ENCODE peak calls at places on chromosomes 16 and 17, in five cellular contexts. V is fibroblast of lung, A is HFF-Myc, D is cardiac muscle cell, Z is SJCRH30. P is an unnamed sample.

GRCh38 chr17:47188266-47188665 is 829 bp downstream of the CDC27 start:
- DNase-seq in A (no peak), V (peak; percentile 67), Z (no peak), D (peak; percentile 57), P (peak; percentile 66)

GRCh38 chr17:73194514-73195222 is 1.8 kb downstream of the COG1 start:
- DNase-seq in D (no peak), V (peak; percentile 57), A (no peak), Z (no peak), P (peak; percentile 63)

GRCh38 chr17:64992325-64992802 is 64.2 kb downstream of the GNA13 start:
- DNase-seq in D (no peak), Z (no peak), V (no peak), A (no peak), P (peak; percentile 6)

GRCh38 chr16:49365711-49366509 is 7.7 kb upstream of the C16orf78 start:
- DNase-seq in Z (no peak), D (no peak), V (no peak), A (no peak), P (no peak)

GRCh38 chr17:74211929-74212261 is 1.5 kb upstream of the TTYH2 start:
- DNase-seq in A (no peak), Z (no peak), V (peak; percentile 17), D (no peak), P (peak; percentile 38)

GRCh38 chr17:77287432-77288068 is 146.8 kb downstream of the SEC14L1 start:
- DNase-seq in A (peak; percentile 61), D (peak; percentile 93), Z (peak; percentile 90), V (peak; percentile 90), P (peak; percentile 89)

GRCh38 chr17:72730091-72730490 is 362.4 kb downstream of the SLC39A11 start:
- DNase-seq in V (peak; percentile 77), A (no peak), D (peak; percentile 74), Z (no peak), P (no peak)

GRCh38 chr17:10018461-10018891 is 113.4 kb upstream of the RCVRN start:
- DNase-seq in V (no peak), Z (no peak), D (no peak), A (no peak), P (no peak)

GRCh38 chr16:29824589-29825144 is 4.4 kb downstream of the MVP start:
- DNase-seq in Z (no peak), A (peak; percentile 72), D (peak; percentile 66), V (peak; percentile 86), P (peak; percentile 73)

GRCh38 chr17:59607817-59608403 is 11.8 kb upstream of the CLTC start:
- DNase-seq in D (no peak), Z (no peak), V (no peak), A (no peak), P (peak; percentile 25)

DNA sequence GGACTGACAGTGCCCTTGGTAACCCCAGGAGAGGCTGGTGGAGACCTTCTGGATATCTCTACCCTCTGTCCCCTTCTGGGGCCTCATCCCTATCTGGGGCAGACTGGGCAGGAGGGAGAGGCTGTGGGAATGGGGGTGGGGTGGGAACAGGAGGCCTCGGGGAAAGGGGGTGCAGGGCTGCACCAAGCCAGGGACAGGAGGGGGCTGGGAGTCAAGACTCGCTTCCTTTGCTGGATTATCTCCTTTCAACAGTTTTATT is 24.8 kb downstream of the G6PC3 start:
- DNase-seq in D (no peak), A (no peak), Z (no peak), V (no peak), P (no peak)
- H3K4me3 ChIP-seq in D (no peak overlapping the region), A (no peak overlapping the region), Z (no peak overlapping the region), V (no peak overlapping the region), P (no peak overlapping the region)

GRCh38 chr16:19148189-19148588 is 19.9 kb upstream of the SYT17 start:
- DNase-seq in A (no peak), Z (no peak), D (no peak), V (no peak), P (no peak)

GRCh38 chr16:19152042-19152441 is 16.0 kb upstream of the SYT17 start:
- DNase-seq in A (no peak), V (no peak), D (no peak), Z (no peak), P (no peak)

GRCh38 chr16:19153876-19154275 is 14.2 kb upstream of the SYT17 start:
- DNase-seq in D (no peak), A (no peak), V (no peak), Z (peak; percentile 57), P (no peak)
- H3K4me3 ChIP-seq in D (no peak overlapping the region), A (no peak overlapping the region), V (no peak overlapping the region), Z (no peak overlapping the region), P (no peak overlapping the region)

GRCh38 chr17:27539152-27539551 is 82.9 kb downstream of the KSR1 start:
- DNase-seq in V (no peak), D (no peak), A (no peak), Z (no peak), P (no peak)

GRCh38 chr17:27541326-27542023 is 85.2 kb downstream of the KSR1 start:
- DNase-seq in Z (no peak), D (no peak), V (no peak), A (no peak), P (no peak)

GRCh38 chr17:27539794-27540193 is 83.5 kb downstream of the KSR1 start:
- DNase-seq in Z (no peak), D (no peak), A (no peak), V (no peak), P (no peak)

GRCh38 chr17:27538156-27538955 is 82.1 kb downstream of the KSR1 start:
- DNase-seq in V (no peak), Z (no peak), D (no peak), A (no peak), P (no peak)

GRCh38 chr17:27540300-27541105 is 84.3 kb downstream of the KSR1 start:
- DNase-seq in A (peak; percentile 55), V (peak; percentile 100), D (peak; percentile 100), Z (peak; percentile 47), P (peak; percentile 100)
- H3K4me3 ChIP-seq in A (no peak overlapping the region), V (no peak overlapping the region), D (no peak overlapping the region), Z (no peak overlapping the region), P (peak overlapping the region; percentile 9)

GRCh38 chr17:48478224-48479013 is 48.4 kb upstream of the SKAP1 start:
- DNase-seq in D (peak; percentile 51), Z (no peak), A (no peak), V (no peak), P (peak; percentile 18)
- H3K4me3 ChIP-seq in D (no peak overlapping the region), Z (no peak overlapping the region), A (no peak overlapping the region), V (no peak overlapping the region), P (no peak overlapping the region)

GRCh38 chr17:66326476-66327047 is 24.1 kb downstream of the PRKCA start:
- DNase-seq in A (no peak), D (no peak), Z (no peak), V (no peak), P (no peak)
- H3K4me3 ChIP-seq in A (no peak overlapping the region), D (no peak overlapping the region), Z (no peak overlapping the region), V (no peak overlapping the region), P (no peak overlapping the region)

DNA sequence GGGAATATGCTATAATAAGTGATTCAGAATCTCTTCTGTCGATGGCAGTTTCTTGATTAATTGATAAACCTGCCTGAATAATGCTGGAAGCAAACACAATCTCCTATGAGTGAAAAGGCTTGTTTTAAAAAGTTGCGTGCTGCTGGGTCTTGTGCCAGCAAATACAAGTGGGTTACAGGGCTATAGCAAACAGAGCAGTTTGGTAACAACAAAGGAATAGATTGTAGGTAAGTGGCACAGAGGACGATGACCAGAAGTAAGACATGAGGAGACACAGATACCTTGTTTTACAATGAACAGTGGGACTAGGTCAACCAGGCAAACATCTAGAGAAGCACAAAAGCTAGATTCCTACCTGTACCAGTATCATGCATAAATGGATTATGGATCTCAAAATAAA is 23.7 kb upstream of the FAAP100 start:
- DNase-seq in A (no peak), D (no peak), V (no peak), Z (no peak), P (no peak)
- H3K4me3 ChIP-seq in A (no peak overlapping the region), D (no peak overlapping the region), V (no peak overlapping the region), Z (no peak overlapping the region), P (no peak overlapping the region)

DNA sequence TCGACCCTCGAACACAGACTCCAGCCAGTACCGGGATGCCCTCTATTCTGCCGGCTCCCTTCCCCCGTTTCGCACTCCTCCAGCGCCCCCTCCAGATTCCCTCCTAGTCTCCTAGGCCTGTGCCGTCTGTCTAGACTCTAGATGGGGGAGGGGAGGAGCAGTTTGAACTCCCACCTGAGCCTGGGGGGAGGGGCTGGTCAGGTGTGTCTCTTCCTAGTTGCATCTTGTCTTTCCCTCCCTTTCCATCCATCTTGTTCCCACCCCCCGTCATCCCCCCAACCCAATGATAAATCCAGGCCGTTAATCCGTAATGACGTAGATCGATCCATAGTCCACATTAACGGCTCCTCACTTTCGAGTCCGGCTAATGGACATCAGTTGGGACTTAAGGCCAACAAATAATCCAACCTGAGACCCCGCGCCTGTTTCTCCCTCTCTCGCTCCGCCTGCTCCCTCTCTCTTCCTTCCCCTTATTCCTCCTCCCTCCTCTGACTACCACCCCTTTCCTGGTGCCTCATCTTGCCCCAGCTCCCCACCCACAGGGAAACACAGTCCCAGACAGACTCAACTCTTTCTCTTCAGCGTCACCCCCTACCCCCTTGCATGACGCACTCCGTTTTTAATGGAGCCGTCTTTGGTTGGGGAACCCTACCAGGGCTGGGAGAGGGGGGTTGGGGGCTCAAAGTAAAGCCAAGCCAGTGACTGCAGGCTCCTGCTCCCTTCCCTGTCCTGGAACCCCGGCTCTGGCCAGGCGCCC is 3.3 kb upstream of the HOXB5 start:
- DNase-seq in A (no peak), D (no peak), V (peak; percentile 83), Z (no peak), P (no peak)
- H3K4me3 ChIP-seq in A (no peak overlapping the region), D (peak overlapping the region; percentile 25), V (peak overlapping the region; percentile 93), Z (peak overlapping the region; percentile 67), P (no peak overlapping the region)

DNA sequence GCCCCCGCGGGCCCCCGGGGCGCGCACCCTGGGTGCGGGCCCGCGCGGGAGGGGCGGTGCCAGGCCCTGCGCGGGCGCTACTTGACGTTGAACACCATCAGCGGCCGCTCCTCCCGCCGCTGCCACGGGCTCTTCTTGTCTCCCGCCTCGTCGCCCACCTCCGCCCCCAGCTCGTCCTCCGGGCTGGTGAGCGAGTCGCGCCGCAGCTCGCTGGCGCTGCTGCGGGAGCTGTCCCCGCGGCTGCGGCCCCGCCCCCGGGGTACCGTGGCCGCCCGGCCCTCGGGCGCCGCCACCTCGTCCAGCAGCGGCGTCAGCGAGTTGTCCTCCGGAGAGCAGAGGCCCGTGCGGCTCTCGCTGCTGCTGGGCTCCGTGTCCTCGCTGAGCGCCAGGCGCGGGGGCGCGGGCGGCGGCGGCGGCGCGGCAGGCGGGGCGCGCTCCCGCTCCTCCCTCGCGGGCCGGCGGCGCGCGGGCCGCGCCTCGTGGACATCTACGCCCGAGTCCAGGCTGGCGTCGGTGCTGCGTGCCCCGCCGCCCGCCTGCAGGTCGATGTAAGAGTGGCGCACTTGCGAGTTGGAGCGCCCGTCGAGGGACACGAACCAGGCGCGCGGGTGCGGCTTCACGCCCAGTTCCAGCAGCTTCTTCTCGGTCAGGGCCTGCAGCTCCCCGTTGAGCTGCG is 8.7 kb downstream of the GRN start:
- DNase-seq in Z (no peak), V (no peak), D (peak; percentile 26), A (no peak), P (no peak)
- H3K4me3 ChIP-seq in Z (no peak overlapping the region), V (no peak overlapping the region), D (peak overlapping the region; percentile 21), A (no peak overlapping the region), P (peak overlapping the region; percentile 17)

GRCh38 chr17:3512512-3513171 is 36.8 kb downstream of the ASPA start:
- DNase-seq in D (peak; percentile 92), A (no peak), V (peak; percentile 90), Z (peak; percentile 47), P (peak; percentile 83)
- H3K4me3 ChIP-seq in D (no peak overlapping the region), A (no peak overlapping the region), V (no peak overlapping the region), Z (peak overlapping the region; percentile 48), P (no peak overlapping the region)